ENCODE peak calls at places on chromosome X, in six cellular contexts. H is A549, A is IMR-90, N is HepG2, J is GM12878, L is K562. U is an unnamed sample.

GRCh38 chrX:46758956-46759644 is at the start of gene SLC9A7:
- DNase-seq in A (peak; percentile 61), N (peak; percentile 52), L (peak; percentile 46), J (peak; percentile 33), H (peak; percentile 55), U (peak; percentile 80)

GRCh38 chrX:68112321-68112720 is 321.0 kb downstream of the OPHN1 start:
- DNase-seq in L (no peak), A (peak; percentile 44), N (no peak), H (no peak), J (no peak), U (no peak)

GRCh38 chrX:46208225-46208854 is 336.9 kb downstream of the ZNF674 start:
- DNase-seq in J (peak; percentile 12), L (no peak), H (no peak), N (no peak), A (no peak), U (no peak)

GRCh38 chrX:69173906-69174305 is 8.7 kb upstream of the PJA1 start:
- DNase-seq in J (no peak), H (no peak), A (no peak), N (no peak), L (no peak), U (no peak)

GRCh38 chrX:3226087-3226486 is 120.4 kb downstream of the MXRA5 start:
- DNase-seq in H (no peak), N (no peak), L (no peak), A (no peak), J (no peak), U (no peak)

GRCh38 chrX:42491145-42491907 is 286.6 kb downstream of the PPP1R2C start:
- DNase-seq in J (no peak), H (no peak), L (no peak), A (no peak), N (no peak), U (no peak)

GRCh38 chrX:81114757-81115156 is 87.0 kb downstream of the HMGN5 start:
- DNase-seq in N (no peak), H (no peak), A (no peak), J (no peak), L (no peak), U (no peak)

GRCh38 chrX:136584545-136584944 is 52.5 kb downstream of the VGLL1 start:
- DNase-seq in J (no peak), A (no peak), H (no peak), N (no peak), L (no peak), U (no peak)

GRCh38 chrX:7514871-7515599 is 327.9 kb upstream of the VCX start:
- DNase-seq in N (no peak), J (no peak), A (no peak), L (no peak), H (no peak), U (no peak)

GRCh38 chrX:104324871-104325585 is 70.3 kb upstream of the ESX1 start:
- DNase-seq in L (no peak), N (no peak), H (no peak), A (peak; percentile 42), J (no peak), U (no peak)

GRCh38 chrX:747176-747575 is 116.6 kb downstream of the SHOX start:
- DNase-seq in A (no peak), J (no peak), L (no peak), H (no peak), N (no peak), U (no peak)

GRCh38 chrX:12434493-12434892 is 296.2 kb downstream of the FRMPD4 start:
- DNase-seq in A (no peak), H (no peak), N (no peak), J (no peak), L (no peak), U (no peak)

GRCh38 chrX:152915541-152916241 is 17.8 kb downstream of the ZNF185 start:
- DNase-seq in J (no peak), N (peak; percentile 22), H (peak; percentile 51), A (peak; percentile 79), L (peak; percentile 72), U (peak; percentile 77)

GRCh38 chrX:10156199-10157031 is at the start of gene CLCN4:
- DNase-seq in A (no peak), N (peak; percentile 67), J (no peak), L (no peak), H (peak; percentile 59), U (peak; percentile 41)

GRCh38 chrX:78517124-78517523 is 142.0 kb downstream of the RTL3 start:
- DNase-seq in L (no peak), J (peak; percentile 40), A (no peak), N (no peak), H (no peak), U (no peak)

GRCh38 chrX:6856471-6856870 is 291.0 kb upstream of the STS start:
- DNase-seq in L (no peak), J (no peak), H (no peak), A (no peak), N (no peak), U (no peak)

GRCh38 chrX:107701493-107702121 is 73.3 kb downstream of the PRPS1 start:
- DNase-seq in H (no peak), A (no peak), N (no peak), L (no peak), J (no peak), U (no peak)

GRCh38 chrX:82087699-82088098 is 885.8 kb downstream of the SH3BGRL start:
- DNase-seq in A (no peak), H (no peak), L (no peak), N (no peak), J (no peak), U (no peak)

GRCh38 chrX:15530318-15530717 is 29.7 kb downstream of the BMX start:
- DNase-seq in H (no peak), N (no peak), A (no peak), J (no peak), L (peak; percentile 61), U (no peak)

GRCh38 chrX:120499301-120500097 is 30.4 kb upstream of the LAMP2 start:
- DNase-seq in A (peak; percentile 7), L (no peak), N (no peak), J (no peak), H (no peak), U (no peak)

GRCh38 chrX:12901486-12901885 is 4.9 kb upstream of the TLR8 start:
- DNase-seq in L (peak; percentile 75), H (peak; percentile 69), J (no peak), N (peak; percentile 11), A (peak; percentile 39), U (peak; percentile 70)

GRCh38 chrX:994780-995179 is 217.7 kb downstream of the CRLF2 start:
- DNase-seq in J (no peak), N (no peak), A (no peak), L (no peak), H (no peak), U (no peak)

GRCh38 chrX:55919367-55920221 is 202.0 kb downstream of the RRAGB start:
- DNase-seq in N (no peak), L (no peak), H (no peak), A (no peak), J (peak; percentile 85), U (no peak)
- H3K27ac ChIP-seq in N (no peak overlapping the region), L (no peak overlapping the region), H (no peak overlapping the region), A (no peak overlapping the region), J (peak overlapping the region; percentile 89), U (no peak overlapping the region)

DNA sequence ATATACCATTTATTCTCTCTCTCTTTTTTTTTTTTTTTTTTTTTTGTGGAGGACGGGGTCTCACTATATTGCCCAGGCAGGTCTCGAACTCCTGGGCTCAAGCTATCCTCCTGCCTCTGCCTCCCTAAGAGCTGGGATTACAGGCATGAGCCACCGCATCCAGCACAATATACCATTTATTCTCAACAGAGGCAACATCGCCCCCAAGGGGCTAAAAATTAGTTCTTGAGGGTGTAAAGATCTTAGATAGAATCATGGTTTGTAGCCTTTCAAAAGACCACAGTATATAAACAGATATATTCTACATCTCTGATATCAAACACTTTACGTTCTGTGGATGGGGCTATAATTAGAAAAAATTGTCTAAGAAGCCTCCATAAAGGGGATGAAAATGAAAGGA is 39.8 kb upstream of the TCEAL2 start:
- DNase-seq in A (no peak), H (no peak), J (no peak), L (no peak), N (no peak), U (no peak)
- TF ChIP-seq USF2 in A (no peak), H (no peak), J (no peak), L (no peak), N (no peak), U (no peak)

DNA sequence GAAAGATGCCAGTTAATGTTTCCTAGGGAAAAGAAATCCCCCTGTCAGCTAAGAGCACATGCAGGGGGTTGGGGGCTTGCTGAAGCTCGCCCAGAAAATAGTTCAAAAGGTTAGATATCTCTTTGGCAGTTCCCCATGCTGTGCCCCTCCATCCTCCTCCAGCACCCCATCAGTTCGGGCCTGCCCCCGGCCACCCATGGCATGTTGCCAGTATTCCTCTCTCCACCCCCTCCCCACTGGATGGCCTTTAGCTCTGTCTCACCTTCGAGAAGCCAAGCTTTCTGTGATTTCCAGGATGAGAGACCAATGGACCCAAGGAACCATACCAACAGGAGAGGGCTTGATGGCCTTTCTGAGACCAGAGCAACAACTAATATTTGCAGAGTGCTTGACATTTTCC is 5.2 kb downstream of the RAB33A start:
- DNase-seq in N (no peak), H (no peak), A (no peak), J (no peak), L (no peak), U (no peak)
- H3K4me2 ChIP-seq in N (no peak overlapping the region), H (no peak overlapping the region), A (no peak overlapping the region), J (peak overlapping the region; percentile 34), L (no peak overlapping the region), U (no peak overlapping the region)

GRCh38 chrX:39745782-39746181 is 352.0 kb downstream of the BCOR start:
- DNase-seq in A (no peak), H (no peak), N (no peak), L (no peak), J (no peak), U (no peak)
- H3K27ac ChIP-seq in A (no peak overlapping the region), H (no peak overlapping the region), N (no peak overlapping the region), L (no peak overlapping the region), J (no peak overlapping the region), U (no peak overlapping the region)

DNA sequence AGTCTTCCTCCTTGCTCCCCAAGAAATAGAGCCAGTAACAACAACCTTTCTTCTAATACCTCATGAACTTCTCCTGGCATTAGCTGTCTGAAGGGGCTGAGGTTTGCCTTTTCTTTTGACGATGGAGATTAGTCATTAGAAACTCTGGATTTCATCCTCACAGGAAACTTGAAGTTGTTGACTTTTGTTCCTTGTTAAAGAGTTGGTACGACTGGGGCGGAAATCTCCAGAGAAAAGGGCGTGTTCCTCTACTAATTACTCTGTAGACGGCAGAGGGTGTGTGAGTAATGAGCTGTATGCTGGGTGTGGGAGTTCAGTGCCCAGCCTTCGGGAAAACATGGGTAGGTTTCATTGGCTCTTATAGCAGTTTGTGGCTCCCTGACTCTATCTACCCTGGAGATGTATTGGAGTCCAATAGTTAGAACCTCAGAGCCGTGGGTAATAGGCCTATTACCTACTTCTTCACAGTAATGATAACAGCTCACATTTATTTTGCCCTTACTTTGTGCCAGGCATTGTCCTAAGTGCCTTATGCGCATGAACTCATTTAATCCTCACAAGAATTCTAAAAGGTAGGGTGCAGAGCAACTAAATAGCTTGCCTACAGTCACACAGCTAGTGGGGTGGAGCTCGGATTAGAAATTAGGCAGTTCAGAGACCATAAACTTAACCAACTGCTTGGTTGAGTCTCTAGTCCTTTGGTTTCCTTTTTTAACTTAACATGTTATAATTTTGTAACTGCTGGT is 23.4 kb downstream of the TMEM164 start:
- DNase-seq in N (no peak), J (no peak), L (no peak), A (no peak), H (no peak), U (no peak)
- TF ChIP-seq USF2 in N (no peak), J (no peak), L (no peak), A (no peak), H (no peak), U (no peak)